ENCODE peak calls at places on chromosomes 6 and 20, in ten cellular contexts. Y is NCI-H1105 treated with DMSO at 0.1 percent for 48 hours; G is H7; I is NCI-H1694 treated with DMSO at 0.1 percent for 48 hours; E is stomach; U is activated CD4-positive, alpha-beta T cell treated with anti-CD3 and anti-CD28 coated beads, Interleukin-2, amount 50 U/mL, for 1 hour; R is endothelial cell; Q is cardiac fibroblast; T is foreskin fibroblast; K is GOT3. C is an unnamed sample.
A peak's percentile ranks its signal among the peaks of the same experiment; 100 is the strongest.

GRCh38 chr6:31479151-31479932 is 18.6 kb upstream of the MICB start:
- DNase-seq in Y (no peak), G (no peak), I (no peak), E (no peak), U (no peak), R (no peak), Q (no peak), T (no peak), K (no peak), C (no peak)

GRCh38 chr6:15089569-15090144 is 156.2 kb upstream of the JARID2 start:
- DNase-seq in Y (peak; percentile 64), G (no peak), I (no peak), E (peak; percentile 68), U (no peak), R (no peak), Q (no peak), T (no peak), K (no peak), C (peak; percentile 70)

GRCh38 chr6:39388526-39389371 is 66.2 kb upstream of the KCNK16 start:
- DNase-seq in Y (no peak), G (no peak), I (peak; percentile 79), E (no peak), U (no peak), R (no peak), Q (no peak), T (no peak), K (no peak), C (no peak)

GRCh38 chr20:57611605-57612311 is 8.5 kb downstream of the ZBP1 start:
- DNase-seq in Y (no peak), G (peak; percentile 36), I (no peak), E (no peak), U (no peak), R (no peak), Q (no peak), T (no peak), K (no peak), C (no peak)

GRCh38 chr6:4114123-4114522 is 21.3 kb downstream of the ECI2 start:
- DNase-seq in Y (no peak), G (no peak), I (no peak), E (no peak), U (no peak), R (no peak), Q (peak; percentile 51), T (peak; percentile 55), K (no peak), C (no peak)

GRCh38 chr6:147382945-147383554 is 125.4 kb upstream of the SAMD5 start:
- DNase-seq in Y (no peak), G (no peak), I (peak; percentile 14), E (no peak), U (no peak), R (no peak), Q (peak; percentile 70), T (peak; percentile 60), K (no peak), C (no peak)

GRCh38 chr6:3617681-3618299 is 133.7 kb downstream of the PXDC1 start:
- DNase-seq in Y (no peak), G (no peak), I (no peak), E (no peak), U (no peak), R (no peak), Q (no peak), T (no peak), K (no peak), C (no peak)

GRCh38 chr6:157732007-157732406 is 91.0 kb upstream of the SNX9 start:
- DNase-seq in Y (no peak), G (no peak), I (no peak), E (no peak), U (no peak), R (no peak), Q (no peak), T (no peak), K (no peak), C (no peak)

GRCh38 chr6:144305985-144306384 is 20.9 kb downstream of the UTRN start:
- DNase-seq in Y (no peak), G (no peak), I (no peak), E (no peak), U (no peak), R (no peak), Q (peak; percentile 37), T (peak; percentile 55), K (no peak), C (no peak)

GRCh38 chr6:98292812-98293211 is 541.6 kb upstream of the POU3F2 start:
- DNase-seq in Y (no peak), G (no peak), I (no peak), E (no peak), U (no peak), R (no peak), Q (no peak), T (no peak), K (no peak), C (no peak)

GRCh38 chr6:40112350-40112749 is 178.1 kb upstream of the MOCS1 start:
- DNase-seq in Y (no peak), G (no peak), I (no peak), E (no peak), U (no peak), R (no peak), Q (no peak), T (no peak), K (no peak), C (no peak)

GRCh38 chr6:14964486-14964885 is 281.4 kb upstream of the JARID2 start:
- DNase-seq in Y (no peak), G (peak; percentile 41), I (no peak), E (no peak), U (no peak), R (no peak), Q (no peak), T (no peak), K (no peak), C (no peak)

GRCh38 chr6:33745558-33745957 is 1.1 kb downstream of the IP6K3 start:
- DNase-seq in Y (no peak), G (no peak), I (no peak), E (no peak), U (no peak), R (no peak), Q (no peak), T (peak; percentile 52), K (no peak), C (no peak)

GRCh38 chr6:98945311-98946005 is 2.3 kb downstream of the FBXL4 start:
- DNase-seq in Y (no peak), G (no peak), I (no peak), E (no peak), U (no peak), R (no peak), Q (no peak), T (peak; percentile 4), K (no peak), C (no peak)

GRCh38 chr20:48467622-48468021 is 360.2 kb downstream of the PREX1 start:
- DNase-seq in Y (no peak), G (peak; percentile 62), I (no peak), E (no peak), U (no peak), R (no peak), Q (no peak), T (no peak), K (no peak), C (no peak)

GRCh38 chr6:125746731-125747588 is 2.5 kb upstream of the HEY2 start:
- DNase-seq in Y (peak; percentile 38), G (peak; percentile 70), I (no peak), E (peak; percentile 60), U (peak; percentile 58), R (peak; percentile 40), Q (peak; percentile 76), T (peak; percentile 45), K (no peak), C (peak; percentile 86)

GRCh38 chr6:169932491-169932890 is 181.1 kb downstream of the ERMARD start:
- DNase-seq in Y (no peak), G (peak; percentile 64), I (no peak), E (no peak), U (no peak), R (no peak), Q (no peak), T (no peak), K (no peak), C (no peak)

GRCh38 chr6:68572525-68572924 is 62.6 kb upstream of the ADGRB3 start:
- DNase-seq in Y (peak; percentile 81), G (peak; percentile 33), I (peak; percentile 1), E (no peak), U (no peak), R (peak; percentile 34), Q (peak; percentile 38), T (peak; percentile 39), K (no peak), C (no peak)

GRCh38 chr6:11675610-11676009 is 103.0 kb downstream of the ADTRP start:
- DNase-seq in Y (no peak), G (no peak), I (no peak), E (no peak), U (no peak), R (no peak), Q (peak; percentile 51), T (no peak), K (no peak), C (no peak)

GRCh38 chr6:53451165-53451564 is 93.7 kb downstream of the GCLC start:
- DNase-seq in Y (no peak), G (no peak), I (no peak), E (no peak), U (no peak), R (no peak), Q (no peak), T (no peak), K (no peak), C (no peak)

GRCh38 chr6:37763413-37763812 is 56.1 kb upstream of the ZFAND3 start:
- DNase-seq in Y (no peak), G (no peak), I (no peak), E (no peak), U (no peak), R (no peak), Q (no peak), T (no peak), K (no peak), C (no peak)

GRCh38 chr20:64205611-64206026 is 41.4 kb downstream of the MYT1 start:
- DNase-seq in Y (no peak), G (no peak), I (no peak), E (no peak), U (no peak), R (no peak), Q (no peak), T (no peak), K (no peak), C (no peak)

GRCh38 chr6:84428300-84428907 is 201.0 kb upstream of the CEP162 start:
- DNase-seq in Y (peak; percentile 14), G (peak; percentile 22), I (no peak), E (peak; percentile 38), U (no peak), R (peak; percentile 63), Q (peak; percentile 80), T (peak; percentile 86), K (no peak), C (peak; percentile 5)